ENCODE peak calls at places on chromosomes 6 and 20, in eight cellular contexts. One of them, this sample, is unnamed. For H3K9me3 and H3K4me1, the result is how much of the 10 kb centered on the place peaks cover.

GRCh38 chr6:162019311-162019710 is 708.3 kb downstream of the PRKN start:
- DNase-seq in DND-41: no peak
- DNase-seq in left ventricle myocardium inferior: no peak
- DNase-seq in prostate gland: no peak
- DNase-seq in lower lobe of right lung: no peak
- DNase-seq in stomach: no peak
- DNase-seq in HCT116: no peak
- DNase-seq in mammary epithelial cell: no peak
- DNase-seq in this sample: no peak

GRCh38 chr6:47358440-47359225 is 48.9 kb upstream of the TNFRSF21 start:
- DNase-seq in DND-41: no peak
- DNase-seq in lower lobe of right lung: no peak
- DNase-seq in stomach: no peak
- DNase-seq in HCT116: no peak
- DNase-seq in mammary epithelial cell: no peak
- DNase-seq in prostate gland: no peak
- DNase-seq in left ventricle myocardium inferior: no peak
- DNase-seq in this sample: no peak

GRCh38 chr20:61118429-61119224 is 133.4 kb upstream of the CDH4 start:
- DNase-seq in lower lobe of right lung: no peak
- DNase-seq in DND-41: peak
- DNase-seq in mammary epithelial cell: no peak
- DNase-seq in stomach: no peak
- DNase-seq in left ventricle myocardium inferior: no peak
- DNase-seq in prostate gland: no peak
- DNase-seq in HCT116: no peak
- DNase-seq in this sample: no peak

GRCh38 chr20:32809907-32810306 is 9.8 kb upstream of the MAPRE1 start:
- DNase-seq in prostate gland: no peak
- DNase-seq in stomach: no peak
- DNase-seq in left ventricle myocardium inferior: no peak
- DNase-seq in lower lobe of right lung: no peak
- DNase-seq in mammary epithelial cell: no peak
- DNase-seq in DND-41: no peak
- DNase-seq in HCT116: no peak
- DNase-seq in this sample: no peak

GRCh38 chr20:2382833-2383232 is 2.1 kb downstream of the TGM6 start:
- DNase-seq in mammary epithelial cell: peak
- DNase-seq in left ventricle myocardium inferior: no peak
- DNase-seq in stomach: no peak
- DNase-seq in DND-41: no peak
- DNase-seq in prostate gland: no peak
- DNase-seq in HCT116: no peak
- DNase-seq in lower lobe of right lung: no peak
- DNase-seq in this sample: no peak

GRCh38 chr20:34680586-34680985 is 3.7 kb upstream of the PIGU start:
- DNase-seq in lower lobe of right lung: no peak
- DNase-seq in DND-41: no peak
- DNase-seq in stomach: no peak
- DNase-seq in prostate gland: no peak
- DNase-seq in left ventricle myocardium inferior: no peak
- DNase-seq in HCT116: no peak
- DNase-seq in mammary epithelial cell: no peak
- DNase-seq in this sample: no peak

GRCh38 chr6:116218172-116218633 is 35.7 kb downstream of the TSPYL4 start:
- DNase-seq in left ventricle myocardium inferior: no peak
- DNase-seq in mammary epithelial cell: no peak
- DNase-seq in lower lobe of right lung: no peak
- DNase-seq in DND-41: no peak
- DNase-seq in HCT116: no peak
- DNase-seq in prostate gland: no peak
- DNase-seq in stomach: no peak
- DNase-seq in this sample: no peak

GRCh38 chr20:55649254-55649653 is 356.1 kb downstream of the CBLN4 start:
- DNase-seq in mammary epithelial cell: peak
- DNase-seq in lower lobe of right lung: no peak
- DNase-seq in HCT116: no peak
- DNase-seq in left ventricle myocardium inferior: no peak
- DNase-seq in prostate gland: no peak
- DNase-seq in stomach: no peak
- DNase-seq in DND-41: no peak
- DNase-seq in this sample: no peak

GRCh38 chr20:64049887-64050260 is 435 bp upstream of the SOX18 start:
- DNase-seq in lower lobe of right lung: no peak
- DNase-seq in mammary epithelial cell: no peak
- DNase-seq in DND-41: no peak
- DNase-seq in HCT116: no peak
- DNase-seq in prostate gland: no peak
- DNase-seq in stomach: no peak
- DNase-seq in left ventricle myocardium inferior: peak
- DNase-seq in this sample: no peak

GRCh38 chr6:157099912-157100593 is 223.3 kb downstream of the TMEM242 start:
- DNase-seq in left ventricle myocardium inferior: no peak
- DNase-seq in DND-41: no peak
- DNase-seq in lower lobe of right lung: no peak
- DNase-seq in stomach: no peak
- DNase-seq in prostate gland: no peak
- DNase-seq in mammary epithelial cell: peak
- DNase-seq in HCT116: no peak
- DNase-seq in this sample: peak

GRCh38 chr20:39645130-39645529 is 683.0 kb downstream of the DHX35 start:
- DNase-seq in mammary epithelial cell: no peak
- DNase-seq in lower lobe of right lung: no peak
- DNase-seq in left ventricle myocardium inferior: no peak
- DNase-seq in HCT116: no peak
- DNase-seq in stomach: no peak
- DNase-seq in DND-41: no peak
- DNase-seq in prostate gland: no peak
- DNase-seq in this sample: no peak

GRCh38 chr20:35992713-35993335 is 24.4 kb downstream of the CNBD2 start:
- DNase-seq in mammary epithelial cell: peak
- DNase-seq in prostate gland: peak
- DNase-seq in HCT116: peak
- DNase-seq in DND-41: peak
- DNase-seq in left ventricle myocardium inferior: no peak
- DNase-seq in lower lobe of right lung: no peak
- DNase-seq in stomach: peak
- DNase-seq in this sample: no peak

GRCh38 chr20:45407067-45407745 is 883 bp upstream of the DBNDD2 start:
- DNase-seq in left ventricle myocardium inferior: peak
- DNase-seq in HCT116: no peak
- DNase-seq in mammary epithelial cell: peak
- DNase-seq in prostate gland: no peak
- DNase-seq in stomach: peak
- DNase-seq in DND-41: no peak
- DNase-seq in lower lobe of right lung: no peak
- DNase-seq in this sample: peak

GRCh38 chr6:85464260-85464644 is 14.4 kb downstream of the NT5E start:
- DNase-seq in mammary epithelial cell: peak
- DNase-seq in HCT116: peak
- DNase-seq in left ventricle myocardium inferior: no peak
- DNase-seq in DND-41: no peak
- DNase-seq in prostate gland: no peak
- DNase-seq in stomach: no peak
- DNase-seq in lower lobe of right lung: no peak
- DNase-seq in this sample: no peak

GRCh38 chr6:157246048-157246630 is 77.2 kb downstream of the TMEM242 start:
- DNase-seq in left ventricle myocardium inferior: no peak
- DNase-seq in lower lobe of right lung: no peak
- DNase-seq in stomach: no peak
- DNase-seq in prostate gland: no peak
- DNase-seq in mammary epithelial cell: no peak
- DNase-seq in HCT116: no peak
- DNase-seq in DND-41: no peak
- DNase-seq in this sample: no peak

GRCh38 chr6:163958646-163959045 is 544.1 kb downstream of the QKI start:
- DNase-seq in stomach: no peak
- DNase-seq in HCT116: no peak
- DNase-seq in prostate gland: no peak
- DNase-seq in left ventricle myocardium inferior: no peak
- DNase-seq in DND-41: no peak
- DNase-seq in lower lobe of right lung: no peak
- DNase-seq in mammary epithelial cell: no peak
- DNase-seq in this sample: no peak

GRCh38 chr6:136262940-136263339 is 12.8 kb upstream of the MTFR2 start:
- DNase-seq in left ventricle myocardium inferior: no peak
- DNase-seq in DND-41: no peak
- DNase-seq in stomach: no peak
- DNase-seq in HCT116: no peak
- DNase-seq in prostate gland: no peak
- DNase-seq in lower lobe of right lung: no peak
- DNase-seq in mammary epithelial cell: no peak
- DNase-seq in this sample: no peak

GRCh38 chr6:90574610-90575009 is 12.3 kb downstream of the MAP3K7 start:
- DNase-seq in lower lobe of right lung: no peak
- DNase-seq in HCT116: no peak
- DNase-seq in prostate gland: no peak
- DNase-seq in DND-41: no peak
- DNase-seq in mammary epithelial cell: no peak
- DNase-seq in stomach: no peak
- DNase-seq in left ventricle myocardium inferior: no peak
- DNase-seq in this sample: no peak

GRCh38 chr6:34045698-34046097 is 100.2 kb downstream of the GRM4 start:
- DNase-seq in DND-41: no peak
- DNase-seq in lower lobe of right lung: no peak
- DNase-seq in prostate gland: no peak
- DNase-seq in left ventricle myocardium inferior: no peak
- DNase-seq in stomach: no peak
- DNase-seq in mammary epithelial cell: no peak
- DNase-seq in HCT116: no peak
- DNase-seq in this sample: no peak

GRCh38 chr20:12640255-12640654 is 368.5 kb upstream of the SPTLC3 start:
- DNase-seq in stomach: no peak
- DNase-seq in mammary epithelial cell: no peak
- DNase-seq in lower lobe of right lung: no peak
- DNase-seq in prostate gland: no peak
- DNase-seq in HCT116: no peak
- DNase-seq in DND-41: no peak
- DNase-seq in left ventricle myocardium inferior: no peak
- DNase-seq in this sample: peak

DNA sequence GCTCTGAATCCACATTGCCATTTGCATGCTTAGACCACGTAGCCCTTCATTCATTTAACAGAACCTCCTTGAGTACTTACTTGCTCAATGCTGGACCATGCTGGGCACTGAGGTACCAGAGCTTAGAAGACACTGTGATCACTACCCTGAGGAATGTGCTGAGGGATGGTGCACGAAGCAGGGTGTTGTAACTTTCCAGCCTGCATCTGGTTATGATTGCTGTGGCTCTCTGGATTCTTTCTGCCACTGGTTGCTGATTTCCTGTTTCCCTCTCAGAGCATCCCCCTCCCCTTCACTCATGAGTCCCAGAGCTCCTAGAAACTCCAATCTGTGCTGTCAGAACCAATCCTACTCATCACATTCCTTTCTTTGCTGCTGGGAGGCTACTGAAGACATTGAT is 537.4 kb downstream of the PTPRT start:
- DNase-seq in prostate gland: no peak
- DNase-seq in HCT116: no peak
- DNase-seq in stomach: no peak
- DNase-seq in lower lobe of right lung: no peak
- DNase-seq in left ventricle myocardium inferior: no peak
- DNase-seq in DND-41: no peak
- DNase-seq in mammary epithelial cell: no peak
- DNase-seq in this sample: no peak
- H3K9me3 ChIP-seq in prostate gland: under half
- H3K9me3 ChIP-seq in HCT116: under half
- H3K9me3 ChIP-seq in stomach: under half
- H3K9me3 ChIP-seq in lower lobe of right lung: under half
- H3K9me3 ChIP-seq in left ventricle myocardium inferior: under half
- H3K9me3 ChIP-seq in DND-41: under half
- H3K9me3 ChIP-seq in mammary epithelial cell: under half
- H3K9me3 ChIP-seq in this sample: under half

GRCh38 chr6:133631421-133631820 is 257.5 kb upstream of the TCF21 start:
- DNase-seq in DND-41: no peak
- DNase-seq in prostate gland: no peak
- DNase-seq in mammary epithelial cell: no peak
- DNase-seq in stomach: no peak
- DNase-seq in left ventricle myocardium inferior: no peak
- DNase-seq in HCT116: no peak
- DNase-seq in lower lobe of right lung: no peak
- DNase-seq in this sample: no peak
- TF ChIP-seq CTCF in DND-41: no peak
- TF ChIP-seq CTCF in prostate gland: no peak
- TF ChIP-seq CTCF in mammary epithelial cell: no peak
- TF ChIP-seq CTCF in stomach: no peak
- TF ChIP-seq CTCF in left ventricle myocardium inferior: no peak
- TF ChIP-seq CTCF in HCT116: peak
- TF ChIP-seq CTCF in lower lobe of right lung: no peak
- TF ChIP-seq CTCF in this sample: no peak

GRCh38 chr20:62367483-62368302 is 581 bp upstream of the LAMA5 start:
- DNase-seq in stomach: peak
- DNase-seq in DND-41: no peak
- DNase-seq in lower lobe of right lung: no peak
- DNase-seq in prostate gland: no peak
- DNase-seq in HCT116: no peak
- DNase-seq in mammary epithelial cell: no peak
- DNase-seq in left ventricle myocardium inferior: no peak
- DNase-seq in this sample: no peak
- H3K4me1 ChIP-seq in stomach: half or more
- H3K4me1 ChIP-seq in DND-41: under half
- H3K4me1 ChIP-seq in lower lobe of right lung: half or more
- H3K4me1 ChIP-seq in prostate gland: under half
- H3K4me1 ChIP-seq in HCT116: half or more
- H3K4me1 ChIP-seq in mammary epithelial cell: half or more
- H3K4me1 ChIP-seq in left ventricle myocardium inferior: half or more
- H3K4me1 ChIP-seq in this sample: under half

DNA sequence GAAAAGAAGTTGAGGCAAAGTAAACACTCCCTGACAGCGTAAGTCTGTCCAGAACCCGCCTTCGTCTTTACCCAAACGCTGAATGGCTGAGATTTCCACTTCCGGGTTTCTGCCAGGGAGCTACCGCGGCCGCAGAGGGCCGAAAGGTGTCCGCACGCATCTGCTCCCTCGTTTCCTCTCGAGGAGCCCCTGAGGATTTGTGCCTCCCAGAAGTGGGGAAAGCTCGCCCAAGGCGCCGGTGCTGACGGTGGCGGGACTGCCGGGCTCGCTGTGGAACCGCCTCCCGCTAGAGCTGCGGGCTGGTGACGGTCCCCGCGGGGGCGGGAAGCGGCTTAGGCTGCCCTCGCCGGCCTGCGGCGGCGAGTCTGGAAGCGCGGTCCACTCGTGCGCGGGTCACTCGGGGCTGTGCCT is 1760.2 kb upstream of the DEFB115 start:
- DNase-seq in left ventricle myocardium inferior: no peak
- DNase-seq in lower lobe of right lung: peak
- DNase-seq in DND-41: no peak
- DNase-seq in mammary epithelial cell: no peak
- DNase-seq in stomach: no peak
- DNase-seq in prostate gland: peak
- DNase-seq in HCT116: no peak
- DNase-seq in this sample: peak
- H3K9me3 ChIP-seq in left ventricle myocardium inferior: under half
- H3K9me3 ChIP-seq in lower lobe of right lung: under half
- H3K9me3 ChIP-seq in DND-41: under half
- H3K9me3 ChIP-seq in mammary epithelial cell: under half
- H3K9me3 ChIP-seq in stomach: under half
- H3K9me3 ChIP-seq in prostate gland: under half
- H3K9me3 ChIP-seq in HCT116: under half
- H3K9me3 ChIP-seq in this sample: under half